ENCODE peak calls at places on chromosomes 12 and 14, in five cellular contexts. B is ELF-1, K is T-helper 9 cell, Z is fibroblast of pulmonary artery, V is HTR-8/SVneo. U is an unnamed sample.

GRCh38 chr12:100733817-100734593 is 60.6 kb upstream of the ANO4 start:
- DNase-seq in Z (peak; percentile 65), V (no peak), K (no peak), B (no peak), U (no peak)

GRCh38 chr14:75277000-75277795 is 1.4 kb upstream of the FOS start:
- DNase-seq in B (peak; percentile 95), V (peak; percentile 93), Z (peak; percentile 94), K (peak; percentile 68), U (peak; percentile 84)

GRCh38 chr12:111840831-111841230 is 1.2 kb upstream of the MAPKAPK5 start:
- DNase-seq in V (no peak), B (peak; percentile 19), K (no peak), Z (no peak), U (no peak)

GRCh38 chr12:32533971-32534590 is 134.7 kb downstream of the FGD4 start:
- DNase-seq in Z (peak; percentile 88), B (peak; percentile 37), V (peak; percentile 52), K (no peak), U (peak; percentile 66)

GRCh38 chr12:43331935-43332334 is 220.1 kb downstream of the ADAMTS20 start:
- DNase-seq in K (no peak), B (no peak), V (no peak), Z (no peak), U (no peak)

GRCh38 chr14:33486499-33486898 is 464.4 kb downstream of the EGLN3 start:
- DNase-seq in V (no peak), B (no peak), K (no peak), Z (no peak), U (no peak)

GRCh38 chr12:11863478-11863906 is 207.2 kb upstream of the BCL2L14 start:
- DNase-seq in B (no peak), Z (peak; percentile 52), K (no peak), V (no peak), U (no peak)

GRCh38 chr14:97709552-97709951 is 912.4 kb downstream of the VRK1 start:
- DNase-seq in K (no peak), Z (no peak), V (no peak), B (no peak), U (no peak)

GRCh38 chr12:6347367-6348338 is 5.8 kb upstream of the TNFRSF1A start:
- DNase-seq in K (no peak), Z (peak; percentile 97), B (no peak), V (no peak), U (no peak)

GRCh38 chr14:25006961-25007795 is 42.8 kb downstream of the STXBP6 start:
- DNase-seq in V (peak; percentile 83), K (no peak), Z (peak; percentile 92), B (no peak), U (peak; percentile 46)

GRCh38 chr12:69985656-69986055 is 160.6 kb downstream of the MYRFL start:
- DNase-seq in Z (no peak), B (peak; percentile 48), K (no peak), V (peak; percentile 7), U (peak; percentile 9)

GRCh38 chr12:117063162-117063911 is 35.9 kb downstream of the TESC start:
- DNase-seq in B (no peak), K (no peak), Z (no peak), V (no peak), U (no peak)

GRCh38 chr14:24297190-24297964 is 2.2 kb downstream of the DHRS1 start:
- DNase-seq in K (no peak), V (no peak), Z (no peak), B (peak; percentile 49), U (peak; percentile 45)

GRCh38 chr12:58877243-58877743 is 43.0 kb downstream of the LRIG3 start:
- DNase-seq in B (no peak), V (peak; percentile 82), K (no peak), Z (peak; percentile 57), U (peak; percentile 84)

GRCh38 chr12:20018406-20018805 is 349.9 kb upstream of the PDE3A start:
- DNase-seq in Z (no peak), V (no peak), B (no peak), K (no peak), U (no peak)

GRCh38 chr12:93164103-93164880 is 213.4 kb upstream of the NUDT4 start:
- DNase-seq in Z (no peak), B (no peak), K (no peak), V (no peak), U (no peak)

GRCh38 chr14:101351769-101352168 is 209.5 kb upstream of the DIO3 start:
- DNase-seq in B (no peak), Z (no peak), V (no peak), K (no peak), U (no peak)

GRCh38 chr12:90515199-90516175 is 439.5 kb downstream of the CCER1 start:
- DNase-seq in K (no peak), Z (peak; percentile 26), V (no peak), B (no peak), U (no peak)

GRCh38 chr12:109714141-109714912 is 702 bp downstream of the FAM222A start:
- DNase-seq in Z (peak; percentile 42), V (peak; percentile 50), B (peak; percentile 88), K (peak; percentile 43), U (peak; percentile 35)

GRCh38 chr14:104370256-104370870 is 209.2 kb upstream of the C14orf180 start:
- DNase-seq in B (peak; percentile 71), V (peak; percentile 29), K (no peak), Z (no peak), U (peak; percentile 23)

GRCh38 chr12:84198294-84198946 is 714.2 kb downstream of the SLC6A15 start:
- DNase-seq in Z (no peak), V (no peak), B (no peak), K (no peak), U (no peak)

GRCh38 chr14:84643438-84643837 is 886.5 kb upstream of the FLRT2 start:
- DNase-seq in K (no peak), Z (no peak), B (no peak), V (no peak), U (no peak)

GRCh38 chr12:5348491-5348890 is 83.4 kb upstream of the NTF3 start:
- DNase-seq in Z (no peak), K (no peak), B (peak; percentile 37), V (no peak), U (no peak)

GRCh38 chr12:77617818-77618217 is 212.9 kb upstream of the NAV3 start:
- DNase-seq in Z (no peak), B (no peak), K (no peak), V (no peak), U (no peak)

GRCh38 chr12:102216086-102216691 is 18.6 kb upstream of the PMCH start:
- DNase-seq in B (no peak), V (peak; percentile 5), K (no peak), Z (peak; percentile 71), U (no peak)

U was measured in RWPE1.